ENCODE peak calls at places on chromosomes 2 and 18, in four cellular contexts. One of them, this sample, is unnamed.

GRCh38 chr2:168157926-168158325 is 89.5 kb downstream of the STK39 start:
- DNase-seq in K562: no peak
- DNase-seq in HepG2: no peak
- DNase-seq in H1: no peak
- DNase-seq in this sample: no peak

GRCh38 chr2:128452536-128453530 is 134.2 kb upstream of the HS6ST1 start:
- DNase-seq in K562: no peak
- DNase-seq in HepG2: no peak
- DNase-seq in H1: peak
- DNase-seq in this sample: no peak

GRCh38 chr18:75124967-75125358 is 84.0 kb downstream of the PTGR3 start:
- DNase-seq in K562: no peak
- DNase-seq in HepG2: no peak
- DNase-seq in H1: peak
- DNase-seq in this sample: no peak

GRCh38 chr2:9656270-9656766 is 25.5 kb upstream of the YWHAQ start:
- DNase-seq in K562: no peak
- DNase-seq in HepG2: peak
- DNase-seq in H1: no peak
- DNase-seq in this sample: peak

GRCh38 chr2:38030590-38031326 is 45.2 kb downstream of the CYP1B1 start:
- DNase-seq in K562: no peak
- DNase-seq in HepG2: no peak
- DNase-seq in H1: no peak
- DNase-seq in this sample: no peak

GRCh38 chr2:7707723-7708122 is 790.5 kb downstream of the RNF144A start:
- DNase-seq in K562: no peak
- DNase-seq in HepG2: no peak
- DNase-seq in H1: no peak
- DNase-seq in this sample: no peak

GRCh38 chr2:12719400-12720104 is 2.8 kb downstream of the TRIB2 start:
- DNase-seq in K562: no peak
- DNase-seq in HepG2: no peak
- DNase-seq in H1: no peak
- DNase-seq in this sample: no peak

GRCh38 chr2:7672027-7672684 is 754.9 kb downstream of the RNF144A start:
- DNase-seq in K562: peak
- DNase-seq in HepG2: peak
- DNase-seq in H1: peak
- DNase-seq in this sample: peak

GRCh38 chr18:68779169-68779568 is 18.7 kb upstream of the CCDC102B start:
- DNase-seq in K562: no peak
- DNase-seq in HepG2: no peak
- DNase-seq in H1: no peak
- DNase-seq in this sample: no peak

GRCh38 chr2:145161656-145162055 is 641.7 kb upstream of the ZEB2 start:
- DNase-seq in K562: no peak
- DNase-seq in HepG2: no peak
- DNase-seq in H1: no peak
- DNase-seq in this sample: no peak
- TF ChIP-seq POLR2A in K562: no peak
- TF ChIP-seq POLR2A in HepG2: no peak
- TF ChIP-seq POLR2A in H1: no peak
- TF ChIP-seq POLR2A in this sample: no peak

GRCh38 chr2:55133467-55134315 is 83.4 kb upstream of the RTN4 start:
- DNase-seq in K562: peak
- DNase-seq in HepG2: peak
- DNase-seq in H1: no peak
- DNase-seq in this sample: peak
- TF ChIP-seq EP300 in K562: peak
- TF ChIP-seq EP300 in HepG2: no peak
- TF ChIP-seq EP300 in H1: peak
- TF ChIP-seq EP300 in this sample: no peak

GRCh38 chr18:32308493-32309120 is 118.8 kb downstream of the MEP1B start:
- DNase-seq in K562: no peak
- DNase-seq in HepG2: no peak
- DNase-seq in H1: no peak
- DNase-seq in this sample: no peak
- H3K9ac ChIP-seq in K562: no peak
- H3K9ac ChIP-seq in HepG2: no peak
- H3K9ac ChIP-seq in H1: no peak
- H3K9ac ChIP-seq in this sample: no peak

GRCh38 chr2:88691339-88692183 is at the start of gene RPIA:
- DNase-seq in K562: peak
- DNase-seq in HepG2: peak
- DNase-seq in H1: peak
- DNase-seq in this sample: peak
- TF ChIP-seq POLR2A in K562: peak
- TF ChIP-seq POLR2A in HepG2: peak
- TF ChIP-seq POLR2A in H1: peak
- TF ChIP-seq POLR2A in this sample: peak

GRCh38 chr18:3257627-3258120 is 4.3 kb upstream of the MYL12B start:
- DNase-seq in K562: no peak
- DNase-seq in HepG2: no peak
- DNase-seq in H1: no peak
- DNase-seq in this sample: no peak

GRCh38 chr18:3264362-3264761 is 2.4 kb downstream of the MYL12B start:
- DNase-seq in K562: no peak
- DNase-seq in HepG2: peak
- DNase-seq in H1: no peak
- DNase-seq in this sample: no peak

GRCh38 chr18:3262234-3263171 is 570 bp downstream of the MYL12B start:
- DNase-seq in K562: peak
- DNase-seq in HepG2: no peak
- DNase-seq in H1: peak
- DNase-seq in this sample: no peak

GRCh38 chr18:3261035-3261392 is 919 bp upstream of the MYL12B start:
- DNase-seq in K562: no peak
- DNase-seq in HepG2: no peak
- DNase-seq in H1: no peak
- DNase-seq in this sample: no peak

DNA sequence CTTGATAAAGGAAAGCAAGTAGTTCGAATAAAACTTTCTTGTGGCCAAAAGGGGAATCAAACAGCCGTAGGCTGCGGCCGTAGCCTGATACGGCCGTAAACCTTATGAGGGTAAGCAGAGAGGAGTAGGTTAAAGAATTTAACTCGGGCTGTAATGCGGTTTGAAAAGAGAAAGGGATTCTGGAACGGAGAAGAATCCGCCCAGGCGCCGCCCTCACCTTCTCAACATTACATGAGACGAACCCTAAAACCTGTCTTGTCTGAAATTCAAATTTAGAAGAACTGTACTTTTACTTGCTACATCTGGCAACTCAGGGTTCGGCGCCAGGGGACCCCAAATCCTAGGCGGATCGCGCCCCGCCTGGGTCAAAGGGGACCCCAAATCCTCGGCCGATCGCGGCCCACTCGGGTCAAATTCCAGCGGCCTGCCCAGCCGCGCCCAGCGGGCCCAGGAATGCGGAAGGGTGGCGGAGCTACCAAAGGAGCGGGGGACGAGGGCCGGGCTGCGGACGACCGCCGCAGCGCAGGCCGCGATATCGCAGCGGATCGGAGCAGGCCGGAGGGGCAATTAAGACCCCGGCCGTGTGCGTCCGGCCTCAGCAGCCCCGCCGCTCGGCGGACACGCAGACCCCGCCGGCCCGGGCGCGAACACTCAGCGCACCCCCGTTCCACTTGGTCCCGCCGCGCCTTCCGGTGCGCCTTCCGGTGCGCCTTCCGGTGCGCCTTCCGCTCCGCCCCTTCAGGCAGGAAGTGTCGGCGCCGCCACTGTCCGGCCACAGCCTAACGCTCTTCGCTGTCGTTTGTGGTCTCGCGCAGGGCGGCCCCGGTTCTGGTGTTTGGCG is at the start of gene MYL12B:
- DNase-seq in K562: peak
- DNase-seq in HepG2: peak
- DNase-seq in H1: peak
- DNase-seq in this sample: no peak
- TF ChIP-seq EP300 in K562: no peak
- TF ChIP-seq EP300 in HepG2: peak
- TF ChIP-seq EP300 in H1: peak
- TF ChIP-seq EP300 in this sample: no peak